ENCODE peak calls at places on chromosome 15, in four cellular contexts. K, F, Y and W are unnamed samples. For H3K27me3, the result is how much of the 10 kb centered on the place peaks cover.

GRCh38 chr15:55758580-55758986 is 15.6 kb upstream of the PRTG start:
- DNase-seq in K (peak), F (peak), Y (no peak), W (no peak)

GRCh38 chr15:98647026-98647773 is 1.1 kb upstream of the IGF1R start:
- DNase-seq in K (peak), F (peak), Y (peak), W (peak)

GRCh38 chr15:44804303-44805046 is 68.1 kb downstream of the TRIM69 start:
- DNase-seq in K (no peak), F (peak), Y (no peak), W (no peak)

GRCh38 chr15:81511160-81511559 is 137.1 kb upstream of the TMC3 start:
- DNase-seq in K (no peak), F (no peak), Y (no peak), W (no peak)

GRCh38 chr15:23013681-23014080 is 25.7 kb downstream of the TUBGCP5 start:
- DNase-seq in K (no peak), F (no peak), Y (no peak), W (no peak)

GRCh38 chr15:47732243-47732642 is 14.9 kb downstream of the SEMA6D start:
- DNase-seq in K (no peak), F (no peak), Y (no peak), W (no peak)

GRCh38 chr15:60520041-60520824 is 41.3 kb upstream of the ICE2 start:
- DNase-seq in K (no peak), F (no peak), Y (no peak), W (no peak)

GRCh38 chr15:59138243-59138642 is 33.3 kb downstream of the CCNB2 start:
- DNase-seq in K (peak), F (peak), Y (peak), W (peak)

GRCh38 chr15:64763874-64764273 is 11.5 kb downstream of the RBPMS2 start:
- DNase-seq in K (no peak), F (no peak), Y (no peak), W (no peak)

GRCh38 chr15:89358755-89359439 is 24.3 kb upstream of the POLG start:
- DNase-seq in K (peak), F (peak), Y (peak), W (peak)

GRCh38 chr15:39172380-39173281 is 408.2 kb upstream of the THBS1 start:
- DNase-seq in K (no peak), F (peak), Y (no peak), W (no peak)

GRCh38 chr15:85412956-85413854 is 32.8 kb downstream of the AKAP13 start:
- DNase-seq in K (peak), F (peak), Y (peak), W (peak)

GRCh38 chr15:64857421-64857820 is 15.7 kb downstream of the PLEKHO2 start:
- DNase-seq in K (no peak), F (peak), Y (no peak), W (no peak)

GRCh38 chr15:25185791-25186190 is 231.0 kb downstream of the SNRPN start:
- DNase-seq in K (no peak), F (no peak), Y (no peak), W (peak)

GRCh38 chr15:60299452-60300047 is 98.2 kb downstream of the ANXA2 start:
- DNase-seq in K (peak), F (peak), Y (no peak), W (no peak)

GRCh38 chr15:59492389-59493377 is 54.7 kb downstream of the FAM81A start:
- DNase-seq in K (peak), F (peak), Y (peak), W (no peak)

GRCh38 chr15:22845289-22845900 is 6.9 kb downstream of the NIPA2 start:
- DNase-seq in K (no peak), F (no peak), Y (no peak), W (no peak)

GRCh38 chr15:39403674-39404117 is 177.2 kb upstream of the THBS1 start:
- DNase-seq in K (no peak), F (peak), Y (no peak), W (no peak)

GRCh38 chr15:78527325-78527724 is 12.9 kb upstream of the PSMA4 start:
- DNase-seq in K (no peak), F (no peak), Y (no peak), W (no peak)

GRCh38 chr15:84079885-84080777 is 155.4 kb upstream of the GOLGA6L4 start:
- DNase-seq in K (no peak), F (peak), Y (peak), W (peak)

GRCh38 chr15:78085928-78086327 is 6.4 kb upstream of the SH2D7 start:
- DNase-seq in K (peak), F (peak), Y (no peak), W (no peak)

GRCh38 chr15:42911058-42911592 is 9.5 kb downstream of the TTBK2 start:
- DNase-seq in K (no peak), F (peak), Y (no peak), W (no peak)

GRCh38 chr15:101446527-101447167 is 42.9 kb downstream of the PCSK6 start:
- DNase-seq in K (no peak), F (no peak), Y (no peak), W (no peak)

GRCh38 chr15:94231728-94232086 is 346 bp downstream of the MCTP2 start:
- DNase-seq in K (no peak), F (peak), Y (no peak), W (no peak)

GRCh38 chr15:67691450-67691849 is 133.9 kb upstream of the SKOR1 start:
- DNase-seq in K (no peak), F (no peak), Y (no peak), W (no peak)

GRCh38 chr15:64813075-64813474 is 12.4 kb downstream of the PIF1 start:
- DNase-seq in K (no peak), F (peak), Y (no peak), W (no peak)

GRCh38 chr15:84009616-84010015 is 226.0 kb upstream of the GOLGA6L4 start:
- DNase-seq in K (no peak), F (no peak), Y (peak), W (no peak)

DNA sequence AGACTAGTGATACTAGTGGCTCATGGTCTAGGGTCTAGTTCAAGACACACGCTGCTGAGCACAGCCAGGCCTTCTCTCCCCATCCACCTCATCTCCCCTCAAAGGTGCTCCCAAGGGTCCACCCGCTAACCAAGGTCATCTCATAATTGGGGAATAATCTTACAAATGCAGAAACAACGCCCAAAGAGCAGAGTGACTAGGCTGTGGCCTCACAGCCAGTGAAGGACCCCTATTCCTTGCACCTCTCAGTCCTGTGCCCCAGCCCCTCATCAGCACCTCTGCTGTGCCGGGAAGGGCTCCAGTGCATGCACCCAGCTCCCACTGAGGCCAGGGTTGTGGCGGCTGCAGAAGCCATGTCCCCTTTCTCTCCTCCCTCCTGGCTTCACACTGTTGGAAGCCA is 286.9 kb downstream of the UACA start:
- DNase-seq in K (no peak), F (no peak), Y (no peak), W (no peak)
- H3K27me3 ChIP-seq in K (under half), F (under half), Y (under half), W (under half)

GRCh38 chr15:57340673-57341259 is 35.5 kb upstream of the CGNL1 start:
- DNase-seq in K (peak), F (peak), Y (no peak), W (peak)

GRCh38 chr15:57345584-57345983 is 30.7 kb upstream of the CGNL1 start:
- DNase-seq in K (peak), F (peak), Y (no peak), W (no peak)

GRCh38 chr15:57343526-57343925 is 32.8 kb upstream of the CGNL1 start:
- DNase-seq in K (no peak), F (no peak), Y (no peak), W (no peak)

GRCh38 chr15:57343018-57343417 is 33.3 kb upstream of the CGNL1 start:
- DNase-seq in K (no peak), F (no peak), Y (no peak), W (no peak)

GRCh38 chr15:57344282-57344681 is 32.0 kb upstream of the CGNL1 start:
- DNase-seq in K (no peak), F (no peak), Y (no peak), W (no peak)
- H3K27me3 ChIP-seq in K (under half), F (under half), Y (under half), W (under half)

GRCh38 chr15:63507878-63508818 is 3.8 kb downstream of the USP3 start:
- DNase-seq in K (no peak), F (no peak), Y (no peak), W (no peak)
- H3K27me3 ChIP-seq in K (under half), F (under half), Y (under half), W (under half)

GRCh38 chr15:93088200-93088980 is 621 bp downstream of the RGMA start:
- DNase-seq in K (peak), F (peak), Y (peak), W (peak)
- H3K27me3 ChIP-seq in K (half or more), F (half or more), Y (under half), W (under half)

GRCh38 chr15:40925863-40926658 is 3.1 kb upstream of the DLL4 start:
- DNase-seq in K (peak), F (no peak), Y (no peak), W (no peak)

GRCh38 chr15:40925495-40925862 is 3.7 kb upstream of the DLL4 start:
- DNase-seq in K (no peak), F (no peak), Y (no peak), W (no peak)

GRCh38 chr15:40927497-40928346 is 1.4 kb upstream of the DLL4 start:
- DNase-seq in K (no peak), F (no peak), Y (no peak), W (no peak)

GRCh38 chr15:40928351-40928974 is 677 bp upstream of the DLL4 start:
- DNase-seq in K (no peak), F (no peak), Y (no peak), W (no peak)

DNA sequence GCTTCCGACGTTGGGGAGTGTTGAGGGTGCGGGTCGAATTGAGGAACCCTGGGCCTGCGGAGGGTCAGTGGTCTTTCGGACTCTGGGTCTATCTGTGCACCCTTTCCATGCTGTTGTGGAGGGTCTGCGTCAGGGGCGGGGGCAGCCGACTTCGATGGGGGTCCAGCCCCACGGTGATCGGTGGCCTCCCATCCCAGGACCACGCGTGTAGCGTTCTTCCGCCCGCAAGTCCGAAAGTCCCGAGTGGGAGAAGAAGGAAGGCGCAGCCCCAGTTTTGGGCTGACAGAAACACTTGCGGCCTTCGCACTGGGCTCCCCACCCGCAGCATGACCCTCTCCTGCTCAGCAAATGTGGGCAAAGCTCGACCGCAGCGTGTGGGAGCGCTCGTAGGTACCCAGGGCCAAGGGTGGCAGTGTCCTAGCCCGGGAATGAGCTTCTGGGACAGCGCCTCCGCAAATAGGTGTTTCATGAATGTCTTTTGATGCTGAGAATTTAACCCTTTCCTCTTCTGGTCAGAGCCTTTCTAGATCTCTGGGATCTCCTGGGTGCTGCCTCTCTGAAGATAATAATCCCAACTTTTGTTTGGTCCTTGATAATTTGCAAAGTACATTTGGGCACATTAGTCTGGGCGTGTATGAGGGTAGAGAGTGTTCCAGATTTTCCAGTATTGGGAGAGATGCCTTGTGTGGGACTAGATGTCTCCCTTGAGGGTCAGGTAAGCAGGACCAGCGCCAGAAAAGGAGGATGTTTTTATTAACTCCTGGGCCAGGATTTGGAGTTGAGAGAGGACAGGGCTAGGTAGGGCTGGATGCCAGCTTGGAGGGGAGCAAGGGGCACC is 2.3 kb upstream of the DLL4 start:
- DNase-seq in K (no peak), F (no peak), Y (no peak), W (no peak)
- H3K27me3 ChIP-seq in K (half or more), F (half or more), Y (under half), W (half or more)

DNA sequence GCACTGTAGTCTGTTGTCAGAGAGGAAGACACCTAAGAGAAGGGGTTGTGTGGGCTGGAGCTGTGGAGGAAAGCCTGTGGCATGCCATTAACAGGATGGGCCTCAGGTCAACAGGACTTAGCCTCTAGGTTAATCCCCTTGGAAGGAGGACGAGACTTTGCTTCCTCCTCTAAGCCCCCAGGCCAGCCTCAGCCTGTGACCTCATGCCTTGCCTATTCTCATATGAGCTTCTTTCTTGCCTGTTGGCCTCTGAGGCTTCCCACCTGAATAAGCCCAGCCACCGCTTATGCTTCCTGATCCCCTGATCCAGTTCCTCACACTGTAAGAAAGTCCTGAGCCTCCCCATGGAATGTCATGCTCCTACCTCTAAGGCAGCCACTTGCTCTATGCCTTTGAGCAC is 52.2 kb upstream of the TBC1D21 start:
- DNase-seq in K (no peak), F (no peak), Y (no peak), W (no peak)
- H3K27me3 ChIP-seq in K (under half), F (under half), Y (under half), W (under half)